ENCODE peak calls at places on chromosomes 6 and 20, in four cellular contexts. U is IMR-90, T is upper lobe of left lung, H is heart left ventricle. N is an unnamed sample.

GRCh38 chr6:2178125-2178524 is 67.3 kb downstream of the GMDS start:
- DNase-seq in U (no peak), H (no peak), T (no peak), N (no peak)

GRCh38 chr6:142395768-142396231 is 94.0 kb downstream of the ADGRG6 start:
- DNase-seq in T (no peak), U (peak; percentile 31), H (no peak), N (no peak)

GRCh38 chr6:10403385-10404106 is 11.3 kb downstream of the TFAP2A start:
- DNase-seq in U (peak; percentile 85), H (no peak), T (no peak), N (no peak)

GRCh38 chr20:3606021-3606420 is 57.2 kb downstream of the GFRA4 start:
- DNase-seq in U (peak; percentile 63), T (no peak), H (no peak), N (no peak)

GRCh38 chr6:56144538-56145324 is 102.6 kb downstream of the COL21A1 start:
- DNase-seq in U (peak; percentile 64), T (no peak), H (no peak), N (no peak)

GRCh38 chr20:52405417-52405816 is 213.8 kb upstream of the ZFP64 start:
- DNase-seq in H (no peak), U (no peak), T (no peak), N (no peak)

GRCh38 chr6:34093854-34094430 is 51.9 kb downstream of the GRM4 start:
- DNase-seq in U (no peak), H (no peak), T (no peak), N (no peak)

GRCh38 chr6:137808836-137809315 is 58.2 kb upstream of the TNFAIP3 start:
- DNase-seq in T (no peak), U (no peak), H (no peak), N (no peak)

GRCh38 chr20:34083137-34083536 is 28.9 kb downstream of the EIF2S2 start:
- DNase-seq in H (peak; percentile 87), U (peak; percentile 86), T (peak; percentile 94), N (peak; percentile 52)

GRCh38 chr20:18288748-18289705 is 700 bp downstream of the ZNF133 start:
- DNase-seq in T (no peak), U (peak; percentile 17), H (no peak), N (no peak)

GRCh38 chr6:107564223-107564855 is 74.4 kb downstream of the SOBP start:
- DNase-seq in H (no peak), T (no peak), U (no peak), N (no peak)

GRCh38 chr6:17986656-17987575 is 519 bp downstream of the KIF13A start:
- DNase-seq in T (peak; percentile 86), H (peak; percentile 74), U (peak; percentile 39), N (peak; percentile 70)

GRCh38 chr6:135851442-135852271 is at the start of gene PDE7B:
- DNase-seq in T (peak; percentile 87), U (peak; percentile 99), H (peak; percentile 89), N (peak; percentile 87)

GRCh38 chr20:21509597-21510331 is 4.1 kb downstream of the NKX2-2 start:
- DNase-seq in U (peak; percentile 25), H (no peak), T (no peak), N (no peak)

DNA sequence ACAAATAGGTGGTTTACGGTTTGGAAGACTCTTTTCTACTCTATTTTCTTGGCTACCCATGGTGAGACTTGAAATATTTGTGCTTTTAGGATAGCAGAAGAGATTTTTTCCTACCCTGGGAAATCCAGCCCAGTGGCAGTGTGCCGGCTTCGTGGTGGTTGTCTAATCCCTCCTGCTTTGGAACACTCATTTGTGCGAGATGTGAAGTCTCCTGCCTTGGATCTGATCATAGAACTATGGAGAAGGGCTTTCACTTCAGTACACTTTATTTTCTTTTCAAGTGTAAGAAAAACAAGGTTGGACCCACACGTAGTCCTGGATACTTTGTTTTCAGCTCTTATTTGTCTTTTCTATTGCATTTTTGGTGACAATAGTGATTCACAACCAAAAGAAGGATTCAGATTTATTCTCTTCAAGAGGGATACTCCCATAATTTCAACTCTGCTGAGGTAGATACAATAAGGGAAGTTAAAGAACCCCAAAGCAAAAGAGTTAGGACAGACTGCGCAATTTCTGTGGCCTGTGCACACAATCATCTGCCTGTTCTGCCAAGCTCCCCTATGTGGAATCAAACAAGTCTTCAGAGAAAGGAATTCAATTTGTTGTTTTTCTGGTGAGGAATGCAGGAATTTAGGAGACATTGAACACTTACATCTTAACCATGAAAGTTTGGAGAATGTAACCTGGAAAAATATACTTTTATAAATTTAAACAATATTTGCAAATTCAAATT is 413.2 kb downstream of the GJA1 start:
- DNase-seq in T (no peak), U (peak; percentile 11), H (no peak), N (no peak)
- H3K4me1 ChIP-seq in T (no peaks in the 10 kb centered on the region), U (peaks cover 6% of the 10 kb centered on the region), H (peaks cover 18% of the 10 kb centered on the region), N (no peaks in the 10 kb centered on the region)

GRCh38 chr6:15293674-15294073 is 47.8 kb downstream of the JARID2 start:
- DNase-seq in H (peak; percentile 45), T (no peak), U (no peak), N (no peak)
- H3K4me1 ChIP-seq in H (peaks cover 59% of the 10 kb centered on the region), T (peaks cover 39% of the 10 kb centered on the region), U (peaks cover 6% of the 10 kb centered on the region), N (no peaks in the 10 kb centered on the region)

DNA sequence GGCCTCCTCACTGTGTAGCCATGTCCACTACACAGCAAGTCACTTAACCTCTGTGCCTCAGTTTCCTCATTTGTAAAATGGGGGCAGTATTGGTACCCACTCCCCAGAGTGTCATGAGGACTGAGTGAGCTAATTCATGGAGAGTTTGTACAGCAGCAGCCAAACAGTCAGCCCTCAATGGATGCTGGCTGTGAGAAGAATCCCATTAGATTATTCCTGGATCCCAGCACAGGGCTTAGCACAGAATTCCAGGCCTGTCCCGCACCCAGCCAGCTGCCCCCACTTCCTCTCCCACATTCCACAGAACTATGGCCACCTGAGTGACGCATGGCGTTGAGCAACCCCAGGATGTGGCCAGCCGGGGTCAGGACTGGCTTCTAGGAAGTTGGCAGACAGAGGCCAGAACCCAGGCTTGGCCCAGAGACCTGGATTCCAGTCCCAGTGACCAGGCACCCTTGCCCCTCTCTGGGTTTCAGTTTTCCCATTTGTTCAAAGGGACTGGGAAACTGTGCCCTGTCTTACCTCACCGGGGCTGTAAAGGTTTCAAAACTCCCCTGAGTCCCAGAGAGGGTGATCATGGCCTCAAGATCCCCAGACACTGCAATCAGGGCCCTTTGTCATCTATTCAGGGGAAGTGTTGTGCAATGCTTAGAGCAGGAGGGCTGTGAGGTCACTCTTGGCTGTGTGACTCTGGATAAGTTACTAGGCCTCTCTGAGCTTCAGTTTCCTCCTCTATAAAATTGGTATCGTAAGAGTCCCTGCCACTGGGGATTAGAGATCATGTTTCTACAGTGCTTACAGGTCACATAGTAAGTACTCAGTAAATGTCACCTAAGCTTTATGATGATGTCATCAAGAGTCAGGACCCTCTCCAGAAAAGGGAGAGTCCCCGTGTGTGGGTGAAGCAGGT is 3.0 kb upstream of the TGM2 start:
- DNase-seq in U (peak; percentile 96), H (peak; percentile 89), T (peak; percentile 88), N (peak; percentile 97)
- H3K4me1 ChIP-seq in U (peaks cover 63% of the 10 kb centered on the region), H (peaks cover 74% of the 10 kb centered on the region), T (peaks cover 28% of the 10 kb centered on the region), N (peaks cover 6% of the 10 kb centered on the region)

DNA sequence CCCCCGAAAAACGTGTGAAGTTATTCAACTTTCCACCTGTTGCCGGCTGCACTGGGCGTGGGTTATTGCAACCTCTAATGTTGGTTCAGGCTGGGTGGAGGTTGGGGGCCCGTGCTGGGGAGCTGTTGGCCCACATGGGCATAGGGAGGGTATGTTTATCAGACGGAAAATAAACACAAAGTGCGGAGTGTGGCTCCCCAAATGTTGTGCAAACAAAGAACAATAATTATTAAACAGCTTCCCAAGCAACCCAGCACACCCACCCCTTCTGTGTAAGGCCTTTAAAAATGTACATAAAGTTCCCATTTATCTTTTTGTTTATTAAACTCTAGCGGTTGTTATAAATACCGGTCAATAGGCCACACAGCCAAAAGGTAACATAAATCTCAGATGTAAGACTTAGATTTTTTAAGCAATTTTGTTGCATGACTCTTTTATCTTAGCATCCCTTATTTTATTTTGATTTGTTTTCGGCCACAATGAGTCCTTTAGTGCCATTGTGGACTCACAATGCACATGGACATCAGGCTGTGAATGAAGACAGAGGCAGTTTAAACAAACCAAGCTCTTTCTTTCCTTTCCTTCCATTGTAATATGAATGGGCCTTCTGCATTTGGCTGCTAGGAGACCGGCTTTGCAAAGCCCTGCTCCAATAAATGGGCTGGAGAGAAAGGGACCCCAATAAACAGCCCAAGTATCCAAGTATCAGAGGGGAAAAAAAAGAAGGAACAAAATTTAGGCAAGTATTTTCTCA is 6.9 kb upstream of the DLL1 start:
- DNase-seq in T (no peak), U (no peak), H (no peak), N (no peak)
- H3K4me1 ChIP-seq in T (peaks cover 32% of the 10 kb centered on the region), U (peaks cover 4% of the 10 kb centered on the region), H (peaks cover 20% of the 10 kb centered on the region), N (peaks cover 14% of the 10 kb centered on the region)

GRCh38 chr20:61514805-61515505 is 262.9 kb downstream of the CDH4 start:
- DNase-seq in T (no peak), H (no peak), U (no peak), N (no peak)
- H3K4me1 ChIP-seq in T (no peaks in the 10 kb centered on the region), H (no peaks in the 10 kb centered on the region), U (no peaks in the 10 kb centered on the region), N (no peaks in the 10 kb centered on the region)

DNA sequence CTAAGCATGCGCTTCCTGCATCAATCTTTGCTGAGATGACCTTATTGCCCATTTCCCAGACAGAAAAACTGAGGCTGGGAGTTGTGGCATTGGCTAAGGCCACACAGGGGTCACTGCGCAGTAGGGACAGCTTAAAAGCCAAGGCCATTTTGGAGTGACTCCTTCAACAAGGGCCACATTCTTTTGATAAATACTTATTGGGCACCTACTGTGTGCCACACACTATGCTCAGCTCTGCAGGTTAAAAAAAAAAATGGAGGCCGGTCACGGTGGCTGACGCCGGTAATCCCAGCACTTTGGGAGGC is 108.6 kb downstream of the CEBPB start:
- DNase-seq in T (no peak), U (no peak), H (no peak), N (no peak)
- H3K4me1 ChIP-seq in T (peaks cover 16% of the 10 kb centered on the region), U (peaks cover 18% of the 10 kb centered on the region), H (peaks cover 29% of the 10 kb centered on the region), N (no peaks in the 10 kb centered on the region)

GRCh38 chr6:30883743-30884520 is at the start of gene DDR1:
- DNase-seq in T (peak; percentile 67), U (peak; percentile 54), H (peak; percentile 79), N (peak; percentile 57)

GRCh38 chr6:30884521-30885480 is 482 bp downstream of the DDR1 start:
- DNase-seq in T (peak; percentile 71), U (peak; percentile 15), H (peak; percentile 50), N (no peak)

GRCh38 chr6:30882764-30883475 is 1.4 kb upstream of the DDR1 start:
- DNase-seq in H (no peak), U (no peak), T (peak; percentile 91), N (peak; percentile 48)

GRCh38 chr6:30881987-30882763 is 2.1 kb upstream of the DDR1 start:
- DNase-seq in H (peak; percentile 46), U (peak; percentile 77), T (no peak), N (peak; percentile 42)

DNA sequence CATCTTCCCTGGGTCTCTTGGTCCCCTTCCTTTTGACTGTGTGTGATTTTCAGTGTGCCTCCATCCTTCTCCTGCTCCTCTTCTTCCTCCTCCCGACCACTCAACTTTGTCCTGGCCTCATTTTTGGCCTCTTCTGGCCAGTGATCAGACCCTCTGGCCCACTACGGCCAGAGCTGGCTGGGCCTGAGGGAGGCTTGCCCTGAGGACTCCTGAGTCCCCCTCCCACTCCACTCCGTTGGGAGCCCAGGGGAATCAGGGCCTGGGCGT is 910 bp upstream of the DDR1 start:
- DNase-seq in U (no peak), T (no peak), H (no peak), N (no peak)
- H3K4me1 ChIP-seq in U (peaks cover 43% of the 10 kb centered on the region), T (peaks cover 31% of the 10 kb centered on the region), H (peaks cover 45% of the 10 kb centered on the region), N (no peaks in the 10 kb centered on the region)

N was measured in right lobe of liver.